ENCODE peak calls at places on chromosomes 11 and 22, in seven cellular contexts. One of them, this sample, is unnamed.

GRCh38 chr11:76615950-76616349 is 54.6 kb downstream of the LRRC32 start:
- DNase-seq in H9: peak
- DNase-seq in mesenchymal stem cell: no peak
- DNase-seq in IMR-90: peak
- DNase-seq in neuronal stem cell: no peak
- DNase-seq in H1: no peak
- DNase-seq in trophoblast cell: no peak
- DNase-seq in this sample: no peak

GRCh38 chr11:702731-703461 is 3.1 kb upstream of the EPS8L2 start:
- DNase-seq in H9: no peak
- DNase-seq in mesenchymal stem cell: no peak
- DNase-seq in IMR-90: no peak
- DNase-seq in neuronal stem cell: no peak
- DNase-seq in H1: no peak
- DNase-seq in trophoblast cell: no peak
- DNase-seq in this sample: no peak

GRCh38 chr11:1750481-1750839 is at the start of gene IFITM10:
- DNase-seq in H9: no peak
- DNase-seq in mesenchymal stem cell: no peak
- DNase-seq in IMR-90: no peak
- DNase-seq in neuronal stem cell: no peak
- DNase-seq in H1: no peak
- DNase-seq in trophoblast cell: no peak
- DNase-seq in this sample: no peak

GRCh38 chr11:38169286-38169685 is 1571.2 kb upstream of the RAG2 start:
- DNase-seq in H9: no peak
- DNase-seq in mesenchymal stem cell: peak
- DNase-seq in IMR-90: peak
- DNase-seq in neuronal stem cell: no peak
- DNase-seq in H1: no peak
- DNase-seq in trophoblast cell: peak
- DNase-seq in this sample: no peak

GRCh38 chr22:43931771-43932170 is 8.2 kb downstream of the PNPLA3 start:
- DNase-seq in H9: no peak
- DNase-seq in mesenchymal stem cell: no peak
- DNase-seq in IMR-90: no peak
- DNase-seq in neuronal stem cell: no peak
- DNase-seq in H1: no peak
- DNase-seq in trophoblast cell: peak
- DNase-seq in this sample: peak

GRCh38 chr11:94796863-94797262 is 28.7 kb downstream of the AMOTL1 start:
- DNase-seq in H9: no peak
- DNase-seq in mesenchymal stem cell: no peak
- DNase-seq in IMR-90: no peak
- DNase-seq in neuronal stem cell: no peak
- DNase-seq in H1: no peak
- DNase-seq in trophoblast cell: no peak
- DNase-seq in this sample: no peak

GRCh38 chr11:133928628-133929059 is 28.1 kb downstream of the IGSF9B start:
- DNase-seq in H9: peak
- DNase-seq in mesenchymal stem cell: no peak
- DNase-seq in IMR-90: no peak
- DNase-seq in neuronal stem cell: no peak
- DNase-seq in H1: no peak
- DNase-seq in trophoblast cell: peak
- DNase-seq in this sample: peak

GRCh38 chr11:109785714-109786113 is 307.5 kb upstream of the ZC3H12C start:
- DNase-seq in H9: no peak
- DNase-seq in mesenchymal stem cell: no peak
- DNase-seq in IMR-90: peak
- DNase-seq in neuronal stem cell: no peak
- DNase-seq in H1: no peak
- DNase-seq in trophoblast cell: no peak
- DNase-seq in this sample: no peak

GRCh38 chr11:59756496-59756840 is 1.3 kb downstream of the STX3 start:
- DNase-seq in H9: no peak
- DNase-seq in mesenchymal stem cell: no peak
- DNase-seq in IMR-90: no peak
- DNase-seq in neuronal stem cell: no peak
- DNase-seq in H1: no peak
- DNase-seq in trophoblast cell: no peak
- DNase-seq in this sample: no peak

GRCh38 chr11:19323502-19323901 is 82.8 kb upstream of the E2F8 start:
- DNase-seq in H9: no peak
- DNase-seq in mesenchymal stem cell: no peak
- DNase-seq in IMR-90: no peak
- DNase-seq in neuronal stem cell: no peak
- DNase-seq in H1: no peak
- DNase-seq in trophoblast cell: peak
- DNase-seq in this sample: no peak

GRCh38 chr11:62885137-62885536 is 4.4 kb downstream of the SLC3A2 start:
- DNase-seq in H9: no peak
- DNase-seq in mesenchymal stem cell: no peak
- DNase-seq in IMR-90: no peak
- DNase-seq in neuronal stem cell: no peak
- DNase-seq in H1: no peak
- DNase-seq in trophoblast cell: no peak
- DNase-seq in this sample: no peak

GRCh38 chr11:66022401-66023185 is 3.7 kb downstream of the CATSPER1 start:
- DNase-seq in H9: peak
- DNase-seq in mesenchymal stem cell: peak
- DNase-seq in IMR-90: peak
- DNase-seq in neuronal stem cell: peak
- DNase-seq in H1: peak
- DNase-seq in trophoblast cell: peak
- DNase-seq in this sample: peak

GRCh38 chr11:329886-330253 is 9.2 kb upstream of the IFITM3 start:
- DNase-seq in H9: no peak
- DNase-seq in mesenchymal stem cell: no peak
- DNase-seq in IMR-90: no peak
- DNase-seq in neuronal stem cell: no peak
- DNase-seq in H1: no peak
- DNase-seq in trophoblast cell: no peak
- DNase-seq in this sample: no peak

GRCh38 chr22:49091451-49091850 is 736.2 kb downstream of the BRD1 start:
- DNase-seq in H9: no peak
- DNase-seq in mesenchymal stem cell: no peak
- DNase-seq in IMR-90: no peak
- DNase-seq in neuronal stem cell: no peak
- DNase-seq in H1: no peak
- DNase-seq in trophoblast cell: no peak
- DNase-seq in this sample: no peak

GRCh38 chr11:33474866-33475265 is 217.7 kb downstream of the HIPK3 start:
- DNase-seq in H9: no peak
- DNase-seq in mesenchymal stem cell: no peak
- DNase-seq in IMR-90: no peak
- DNase-seq in neuronal stem cell: no peak
- DNase-seq in H1: no peak
- DNase-seq in trophoblast cell: no peak
- DNase-seq in this sample: no peak

GRCh38 chr22:46842606-46843005 is 80.2 kb downstream of the TBC1D22A start:
- DNase-seq in H9: no peak
- DNase-seq in mesenchymal stem cell: no peak
- DNase-seq in IMR-90: no peak
- DNase-seq in neuronal stem cell: no peak
- DNase-seq in H1: no peak
- DNase-seq in trophoblast cell: no peak
- DNase-seq in this sample: no peak

GRCh38 chr22:47333625-47334024 is 571.2 kb downstream of the TBC1D22A start:
- DNase-seq in H9: no peak
- DNase-seq in mesenchymal stem cell: no peak
- DNase-seq in IMR-90: peak
- DNase-seq in neuronal stem cell: no peak
- DNase-seq in H1: no peak
- DNase-seq in trophoblast cell: no peak
- DNase-seq in this sample: no peak

GRCh38 chr11:46121328-46121723 is at the start of gene PHF21A:
- DNase-seq in H9: peak
- DNase-seq in mesenchymal stem cell: peak
- DNase-seq in IMR-90: peak
- DNase-seq in neuronal stem cell: peak
- DNase-seq in H1: peak
- DNase-seq in trophoblast cell: peak
- DNase-seq in this sample: peak

DNA sequence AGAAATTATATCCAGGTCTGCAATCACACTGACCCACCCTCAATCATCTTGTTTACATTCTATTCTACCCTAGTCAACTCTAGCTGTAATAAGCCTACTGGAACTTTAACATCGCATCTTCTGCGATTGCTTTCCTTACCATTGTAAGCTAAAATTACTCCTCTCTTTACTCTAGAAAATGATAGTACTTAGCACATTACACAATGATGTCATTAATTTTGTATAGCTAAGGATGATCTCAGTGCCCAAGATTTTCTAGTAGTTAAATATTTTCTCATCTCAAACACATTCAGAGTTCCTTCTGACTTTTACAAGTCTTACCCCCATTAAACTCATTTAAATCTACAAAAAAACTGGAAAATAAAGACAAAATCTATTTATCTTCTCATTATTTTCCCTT is 39.6 kb upstream of the CTSC start:
- DNase-seq in H9: no peak
- DNase-seq in mesenchymal stem cell: peak
- DNase-seq in IMR-90: peak
- DNase-seq in neuronal stem cell: no peak
- DNase-seq in H1: no peak
- DNase-seq in trophoblast cell: no peak
- DNase-seq in this sample: no peak
- H3K23ac ChIP-seq in H9: no peak
- H3K23ac ChIP-seq in mesenchymal stem cell: no peak
- H3K23ac ChIP-seq in IMR-90: no peak
- H3K23ac ChIP-seq in neuronal stem cell: no peak
- H3K23ac ChIP-seq in H1: no peak
- H3K23ac ChIP-seq in trophoblast cell: no peak
- H3K23ac ChIP-seq in this sample: no peak

GRCh38 chr11:126337121-126337471 is 18.4 kb upstream of the ST3GAL4 start:
- DNase-seq in H9: no peak
- DNase-seq in mesenchymal stem cell: no peak
- DNase-seq in IMR-90: no peak
- DNase-seq in neuronal stem cell: no peak
- DNase-seq in H1: no peak
- DNase-seq in trophoblast cell: no peak
- DNase-seq in this sample: no peak
- H2AK5ac ChIP-seq in H9: no peak
- H2AK5ac ChIP-seq in mesenchymal stem cell: no peak
- H2AK5ac ChIP-seq in IMR-90: no peak
- H2AK5ac ChIP-seq in neuronal stem cell: no peak
- H2AK5ac ChIP-seq in H1: no peak
- H2AK5ac ChIP-seq in trophoblast cell: peak
- H2AK5ac ChIP-seq in this sample: no peak

DNA sequence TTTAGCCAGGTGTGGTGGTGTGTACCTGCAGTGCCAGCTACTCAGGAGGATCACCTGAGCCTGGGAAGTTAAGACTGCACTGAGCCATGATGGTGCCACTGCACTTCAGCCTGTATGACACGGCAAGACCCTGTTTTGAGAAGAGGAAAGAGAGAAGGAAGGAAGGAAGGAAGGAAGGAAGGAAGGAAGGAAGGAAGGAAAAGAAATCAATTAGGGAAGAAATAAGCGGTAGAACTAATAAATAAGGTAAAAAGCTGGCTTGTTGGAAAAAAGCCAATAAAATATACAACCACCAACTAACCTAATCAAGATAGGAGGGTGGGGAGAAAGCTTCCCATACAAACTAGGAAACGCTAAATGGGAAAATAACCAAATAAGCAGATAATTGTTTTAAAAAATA is 12.3 kb downstream of the A4GALT start:
- DNase-seq in H9: no peak
- DNase-seq in mesenchymal stem cell: no peak
- DNase-seq in IMR-90: no peak
- DNase-seq in neuronal stem cell: no peak
- DNase-seq in H1: no peak
- DNase-seq in trophoblast cell: no peak
- DNase-seq in this sample: no peak
- H3K23ac ChIP-seq in H9: no peak
- H3K23ac ChIP-seq in mesenchymal stem cell: no peak
- H3K23ac ChIP-seq in IMR-90: no peak
- H3K23ac ChIP-seq in neuronal stem cell: no peak
- H3K23ac ChIP-seq in H1: no peak
- H3K23ac ChIP-seq in trophoblast cell: no peak
- H3K23ac ChIP-seq in this sample: no peak

GRCh38 chr11:126060651-126061220 is 1.9 kb downstream of the CDON start:
- DNase-seq in H9: no peak
- DNase-seq in mesenchymal stem cell: no peak
- DNase-seq in IMR-90: no peak
- DNase-seq in neuronal stem cell: no peak
- DNase-seq in H1: no peak
- DNase-seq in trophoblast cell: no peak
- DNase-seq in this sample: no peak

GRCh38 chr11:126062679-126063509 is at the start of gene CDON:
- DNase-seq in H9: peak
- DNase-seq in mesenchymal stem cell: peak
- DNase-seq in IMR-90: peak
- DNase-seq in neuronal stem cell: peak
- DNase-seq in H1: peak
- DNase-seq in trophoblast cell: peak
- DNase-seq in this sample: peak

GRCh38 chr11:126063510-126063858 is 818 bp upstream of the CDON start:
- DNase-seq in H9: no peak
- DNase-seq in mesenchymal stem cell: no peak
- DNase-seq in IMR-90: no peak
- DNase-seq in neuronal stem cell: no peak
- DNase-seq in H1: no peak
- DNase-seq in trophoblast cell: no peak
- DNase-seq in this sample: no peak

GRCh38 chr11:126059238-126059761 is 3.4 kb downstream of the CDON start:
- DNase-seq in H9: no peak
- DNase-seq in mesenchymal stem cell: no peak
- DNase-seq in IMR-90: no peak
- DNase-seq in neuronal stem cell: no peak
- DNase-seq in H1: no peak
- DNase-seq in trophoblast cell: no peak
- DNase-seq in this sample: peak

DNA sequence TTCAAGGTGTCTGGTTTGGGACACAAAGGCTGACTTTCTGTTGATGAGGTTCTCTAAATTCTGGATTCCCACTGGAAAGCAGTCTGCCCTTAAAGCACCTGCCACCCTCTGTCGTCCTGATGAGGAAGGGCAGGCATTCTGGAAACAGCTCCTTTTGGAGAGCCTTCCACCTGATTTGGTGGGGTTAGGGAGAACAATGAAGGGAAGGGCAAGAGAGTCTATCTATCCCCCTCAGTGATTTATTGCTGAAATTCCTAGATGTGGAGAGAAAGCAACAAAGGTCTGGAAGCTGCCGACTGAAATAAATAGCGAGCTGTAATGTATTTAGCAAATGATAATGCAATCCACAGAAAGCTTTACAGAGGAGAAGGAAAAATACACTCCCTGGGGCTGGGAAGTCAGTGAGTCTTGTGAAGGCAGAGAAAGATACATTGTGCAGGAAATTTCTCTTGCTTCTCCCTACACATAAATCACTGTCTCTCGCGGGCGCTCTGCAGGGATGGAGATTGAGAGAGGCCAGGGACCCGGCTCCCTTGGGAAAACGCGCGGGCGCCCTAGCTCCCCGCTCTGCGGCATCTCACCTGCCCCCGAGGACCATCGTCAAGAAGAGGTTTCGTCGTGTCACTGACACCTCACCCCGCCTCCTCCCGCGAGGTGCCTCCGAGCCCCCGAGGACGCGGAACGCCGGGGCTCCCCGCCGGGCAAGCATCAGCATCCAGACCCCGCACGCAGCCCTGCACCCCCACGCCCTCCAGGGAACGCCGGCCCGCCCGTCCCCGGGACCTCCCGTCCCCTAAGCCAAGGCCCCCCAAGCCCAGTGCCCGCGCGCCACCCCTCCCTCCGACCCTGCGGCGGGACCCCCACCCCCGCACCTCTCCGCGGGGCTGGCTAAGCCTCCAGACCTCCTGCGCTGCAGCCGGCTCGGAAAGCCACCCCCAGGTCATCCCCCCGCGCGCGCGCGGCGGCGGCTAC is 673 bp downstream of the CDON start:
- DNase-seq in H9: peak
- DNase-seq in mesenchymal stem cell: peak
- DNase-seq in IMR-90: peak
- DNase-seq in neuronal stem cell: no peak
- DNase-seq in H1: no peak
- DNase-seq in trophoblast cell: peak
- DNase-seq in this sample: peak
- H2AK5ac ChIP-seq in H9: no peak
- H2AK5ac ChIP-seq in mesenchymal stem cell: no peak
- H2AK5ac ChIP-seq in IMR-90: no peak
- H2AK5ac ChIP-seq in neuronal stem cell: peak
- H2AK5ac ChIP-seq in H1: no peak
- H2AK5ac ChIP-seq in trophoblast cell: peak
- H2AK5ac ChIP-seq in this sample: no peak

This sample was measured in mesendoderm.